ENCODE peak calls at places on chromosomes 12 and 14, in ten cellular contexts. D, U, B, G, K, O, W, Z, C and V are unnamed samples.

GRCh38 chr12:5830121-5830520 is 114.9 kb downstream of the ANO2 start:
- DNase-seq in D (no peak), K (no peak), C (no peak), G (no peak), B (no peak), Z (no peak), U (no peak), O (no peak), W (no peak), V (no peak)

GRCh38 chr12:108966378-108967151 is 54.3 kb downstream of the SVOP start:
- DNase-seq in W (no peak), C (no peak), U (no peak), G (no peak), K (no peak), B (no peak), Z (no peak), D (no peak), O (no peak), V (no peak)

GRCh38 chr14:61051046-61051445 is 70.0 kb downstream of the SLC38A6 start:
- DNase-seq in D (no peak), Z (no peak), K (no peak), B (no peak), O (peak; percentile 72), U (no peak), W (peak; percentile 83), C (no peak), G (peak; percentile 18), V (no peak)

GRCh38 chr14:99395904-99396530 is 84.6 kb downstream of the SETD3 start:
- DNase-seq in D (peak; percentile 43), K (peak; percentile 24), Z (no peak), G (peak; percentile 50), C (no peak), U (peak; percentile 31), B (peak; percentile 73), O (no peak), W (peak; percentile 39), V (peak; percentile 61)

GRCh38 chr12:55619352-55620138 is 17.1 kb upstream of the OR10P1 start:
- DNase-seq in O (no peak), D (peak; percentile 53), K (peak; percentile 12), Z (peak; percentile 82), B (peak; percentile 93), U (peak; percentile 89), W (no peak), C (peak; percentile 82), G (peak; percentile 90), V (peak; percentile 90)

GRCh38 chr12:2891240-2892053 is 756 bp downstream of the TULP3 start:
- DNase-seq in D (peak; percentile 40), W (peak; percentile 89), C (no peak), G (no peak), B (peak; percentile 77), K (peak; percentile 11), U (peak; percentile 18), Z (peak; percentile 41), O (peak; percentile 88), V (peak; percentile 43)

GRCh38 chr12:6957151-6957701 is 6.1 kb downstream of the PTPN6 start:
- DNase-seq in B (no peak), G (no peak), U (no peak), W (no peak), O (no peak), K (peak; percentile 20), C (no peak), Z (no peak), D (peak; percentile 29), V (no peak)

GRCh38 chr14:100616854-100617714 is 29.9 kb upstream of the BEGAIN start:
- DNase-seq in O (peak; percentile 32), G (no peak), W (peak; percentile 50), U (no peak), D (no peak), B (no peak), C (no peak), Z (no peak), K (no peak), V (no peak)

GRCh38 chr14:44803239-44803905 is 158.4 kb downstream of the KLHL28 start:
- DNase-seq in G (peak; percentile 52), D (no peak), Z (no peak), O (no peak), B (peak; percentile 53), C (peak; percentile 2), K (no peak), W (no peak), U (peak; percentile 55), V (peak; percentile 70)

GRCh38 chr14:99117671-99118045 is 154.3 kb downstream of the BCL11B start:
- DNase-seq in D (no peak), C (no peak), G (no peak), B (no peak), U (no peak), Z (no peak), K (no peak), W (no peak), O (no peak), V (no peak)

GRCh38 chr12:120234643-120235368 is 30.7 kb downstream of the PXN start:
- DNase-seq in O (peak; percentile 92), D (no peak), G (peak; percentile 79), B (peak; percentile 99), K (no peak), C (no peak), Z (peak; percentile 80), W (peak; percentile 97), U (peak; percentile 57), V (peak; percentile 86)

GRCh38 chr12:86597431-86597830 is 341.2 kb upstream of the MGAT4C start:
- DNase-seq in K (no peak), W (no peak), G (no peak), Z (no peak), O (no peak), U (no peak), D (no peak), B (no peak), C (no peak), V (peak; percentile 36)

GRCh38 chr12:54716284-54716683 is 68.1 kb upstream of the DCD start:
- DNase-seq in Z (no peak), B (no peak), K (no peak), D (no peak), G (no peak), O (no peak), U (no peak), W (no peak), C (no peak), V (peak; percentile 26)

GRCh38 chr12:128803788-128804187 is 20.0 kb downstream of the SLC15A4 start:
- DNase-seq in Z (no peak), C (no peak), K (no peak), U (no peak), G (peak; percentile 37), W (no peak), O (no peak), D (no peak), B (no peak), V (no peak)

GRCh38 chr12:60266381-60266852 is 670.6 kb downstream of the SLC16A7 start:
- DNase-seq in O (no peak), Z (peak; percentile 27), W (no peak), B (peak; percentile 73), K (no peak), D (no peak), G (peak; percentile 26), C (no peak), U (peak; percentile 29), V (peak; percentile 85)